ENCODE peak calls at places on chromosomes 3 and 15, in ten cellular contexts. One of them, this sample, is unnamed. For H3K4me1, the result is how much of the 10 kb centered on the place peaks cover.

GRCh38 chr3:180990494-180990893 is 958 bp upstream of the DNAJC19 start:
- DNase-seq in ovary: no peak
- DNase-seq in heart left ventricle: no peak
- DNase-seq in right lobe of liver: no peak
- DNase-seq in IMR-90: no peak
- DNase-seq in body of pancreas: no peak
- DNase-seq in A549: no peak
- DNase-seq in gastrocnemius medialis: no peak
- DNase-seq in Peyer's patch: no peak
- DNase-seq in breast epithelium: no peak
- DNase-seq in this sample: no peak

GRCh38 chr3:193790086-193790990 is 197.3 kb downstream of the OPA1 start:
- DNase-seq in ovary: no peak
- DNase-seq in heart left ventricle: no peak
- DNase-seq in right lobe of liver: no peak
- DNase-seq in IMR-90: no peak
- DNase-seq in body of pancreas: no peak
- DNase-seq in A549: no peak
- DNase-seq in gastrocnemius medialis: no peak
- DNase-seq in Peyer's patch: no peak
- DNase-seq in breast epithelium: no peak
- DNase-seq in this sample: no peak

GRCh38 chr3:74268753-74269152 is 345.7 kb downstream of the CNTN3 start:
- DNase-seq in ovary: no peak
- DNase-seq in heart left ventricle: no peak
- DNase-seq in right lobe of liver: no peak
- DNase-seq in IMR-90: peak
- DNase-seq in body of pancreas: no peak
- DNase-seq in A549: no peak
- DNase-seq in gastrocnemius medialis: no peak
- DNase-seq in Peyer's patch: no peak
- DNase-seq in breast epithelium: no peak
- DNase-seq in this sample: no peak

GRCh38 chr15:42035362-42035761 is 14.5 kb upstream of the PLA2G4E start:
- DNase-seq in ovary: no peak
- DNase-seq in heart left ventricle: no peak
- DNase-seq in right lobe of liver: no peak
- DNase-seq in IMR-90: peak
- DNase-seq in body of pancreas: no peak
- DNase-seq in A549: no peak
- DNase-seq in gastrocnemius medialis: no peak
- DNase-seq in Peyer's patch: no peak
- DNase-seq in breast epithelium: no peak
- DNase-seq in this sample: no peak

GRCh38 chr3:52456169-52456799 is 880 bp downstream of the NISCH start:
- DNase-seq in ovary: no peak
- DNase-seq in heart left ventricle: peak
- DNase-seq in right lobe of liver: no peak
- DNase-seq in IMR-90: peak
- DNase-seq in body of pancreas: no peak
- DNase-seq in A549: no peak
- DNase-seq in gastrocnemius medialis: no peak
- DNase-seq in Peyer's patch: peak
- DNase-seq in breast epithelium: no peak
- DNase-seq in this sample: peak

GRCh38 chr3:159128628-159129027 is 326.8 kb downstream of the MFSD1 start:
- DNase-seq in ovary: no peak
- DNase-seq in heart left ventricle: no peak
- DNase-seq in right lobe of liver: no peak
- DNase-seq in IMR-90: no peak
- DNase-seq in body of pancreas: no peak
- DNase-seq in A549: no peak
- DNase-seq in gastrocnemius medialis: no peak
- DNase-seq in Peyer's patch: no peak
- DNase-seq in breast epithelium: no peak
- DNase-seq in this sample: no peak

GRCh38 chr3:98185180-98185579 is 18.7 kb downstream of the OR5H15 start:
- DNase-seq in ovary: no peak
- DNase-seq in heart left ventricle: no peak
- DNase-seq in right lobe of liver: no peak
- DNase-seq in IMR-90: no peak
- DNase-seq in body of pancreas: no peak
- DNase-seq in A549: no peak
- DNase-seq in gastrocnemius medialis: no peak
- DNase-seq in Peyer's patch: no peak
- DNase-seq in breast epithelium: no peak
- DNase-seq in this sample: no peak

GRCh38 chr3:122857019-122857418 is 62.1 kb downstream of the SLC49A4 start:
- DNase-seq in ovary: no peak
- DNase-seq in heart left ventricle: no peak
- DNase-seq in right lobe of liver: no peak
- DNase-seq in IMR-90: peak
- DNase-seq in body of pancreas: no peak
- DNase-seq in A549: no peak
- DNase-seq in gastrocnemius medialis: no peak
- DNase-seq in Peyer's patch: no peak
- DNase-seq in breast epithelium: no peak
- DNase-seq in this sample: no peak

GRCh38 chr3:4533489-4534443 is 40.6 kb downstream of the ITPR1 start:
- DNase-seq in ovary: no peak
- DNase-seq in heart left ventricle: no peak
- DNase-seq in right lobe of liver: peak
- DNase-seq in IMR-90: no peak
- DNase-seq in body of pancreas: peak
- DNase-seq in A549: no peak
- DNase-seq in gastrocnemius medialis: no peak
- DNase-seq in Peyer's patch: no peak
- DNase-seq in breast epithelium: peak
- DNase-seq in this sample: no peak

GRCh38 chr3:14150078-14150477 is 25.2 kb downstream of the TMEM43 start:
- DNase-seq in ovary: no peak
- DNase-seq in heart left ventricle: no peak
- DNase-seq in right lobe of liver: no peak
- DNase-seq in IMR-90: no peak
- DNase-seq in body of pancreas: no peak
- DNase-seq in A549: no peak
- DNase-seq in gastrocnemius medialis: no peak
- DNase-seq in Peyer's patch: no peak
- DNase-seq in breast epithelium: no peak
- DNase-seq in this sample: no peak

GRCh38 chr3:72993391-72993790 is 3.2 kb upstream of the PPP4R2 start:
- DNase-seq in ovary: no peak
- DNase-seq in heart left ventricle: no peak
- DNase-seq in right lobe of liver: no peak
- DNase-seq in IMR-90: no peak
- DNase-seq in body of pancreas: no peak
- DNase-seq in A549: no peak
- DNase-seq in gastrocnemius medialis: no peak
- DNase-seq in Peyer's patch: no peak
- DNase-seq in breast epithelium: no peak
- DNase-seq in this sample: no peak
- TF ChIP-seq CTCF in ovary: no peak
- TF ChIP-seq CTCF in heart left ventricle: no peak
- TF ChIP-seq CTCF in right lobe of liver: no peak
- TF ChIP-seq CTCF in IMR-90: no peak
- TF ChIP-seq CTCF in body of pancreas: no peak
- TF ChIP-seq CTCF in A549: no peak
- TF ChIP-seq CTCF in gastrocnemius medialis: no peak
- TF ChIP-seq CTCF in Peyer's patch: peak
- TF ChIP-seq CTCF in breast epithelium: no peak
- TF ChIP-seq CTCF in this sample: no peak

GRCh38 chr3:197714251-197714650 is 22.5 kb downstream of the RUBCN start:
- DNase-seq in ovary: no peak
- DNase-seq in heart left ventricle: no peak
- DNase-seq in right lobe of liver: no peak
- DNase-seq in IMR-90: no peak
- DNase-seq in body of pancreas: no peak
- DNase-seq in A549: no peak
- DNase-seq in gastrocnemius medialis: no peak
- DNase-seq in Peyer's patch: no peak
- DNase-seq in breast epithelium: no peak
- DNase-seq in this sample: no peak

GRCh38 chr3:197706658-197707057 is 30.0 kb downstream of the RUBCN start:
- DNase-seq in ovary: no peak
- DNase-seq in heart left ventricle: no peak
- DNase-seq in right lobe of liver: no peak
- DNase-seq in IMR-90: no peak
- DNase-seq in body of pancreas: no peak
- DNase-seq in A549: no peak
- DNase-seq in gastrocnemius medialis: no peak
- DNase-seq in Peyer's patch: no peak
- DNase-seq in breast epithelium: no peak
- DNase-seq in this sample: no peak

GRCh38 chr3:197709135-197709534 is 27.6 kb downstream of the RUBCN start:
- DNase-seq in ovary: no peak
- DNase-seq in heart left ventricle: no peak
- DNase-seq in right lobe of liver: no peak
- DNase-seq in IMR-90: no peak
- DNase-seq in body of pancreas: no peak
- DNase-seq in A549: no peak
- DNase-seq in gastrocnemius medialis: no peak
- DNase-seq in Peyer's patch: no peak
- DNase-seq in breast epithelium: no peak
- DNase-seq in this sample: no peak

GRCh38 chr3:197713477-197713822 is 23.3 kb downstream of the RUBCN start:
- DNase-seq in ovary: no peak
- DNase-seq in heart left ventricle: no peak
- DNase-seq in right lobe of liver: no peak
- DNase-seq in IMR-90: no peak
- DNase-seq in body of pancreas: no peak
- DNase-seq in A549: no peak
- DNase-seq in gastrocnemius medialis: peak
- DNase-seq in Peyer's patch: no peak
- DNase-seq in breast epithelium: no peak
- DNase-seq in this sample: no peak

DNA sequence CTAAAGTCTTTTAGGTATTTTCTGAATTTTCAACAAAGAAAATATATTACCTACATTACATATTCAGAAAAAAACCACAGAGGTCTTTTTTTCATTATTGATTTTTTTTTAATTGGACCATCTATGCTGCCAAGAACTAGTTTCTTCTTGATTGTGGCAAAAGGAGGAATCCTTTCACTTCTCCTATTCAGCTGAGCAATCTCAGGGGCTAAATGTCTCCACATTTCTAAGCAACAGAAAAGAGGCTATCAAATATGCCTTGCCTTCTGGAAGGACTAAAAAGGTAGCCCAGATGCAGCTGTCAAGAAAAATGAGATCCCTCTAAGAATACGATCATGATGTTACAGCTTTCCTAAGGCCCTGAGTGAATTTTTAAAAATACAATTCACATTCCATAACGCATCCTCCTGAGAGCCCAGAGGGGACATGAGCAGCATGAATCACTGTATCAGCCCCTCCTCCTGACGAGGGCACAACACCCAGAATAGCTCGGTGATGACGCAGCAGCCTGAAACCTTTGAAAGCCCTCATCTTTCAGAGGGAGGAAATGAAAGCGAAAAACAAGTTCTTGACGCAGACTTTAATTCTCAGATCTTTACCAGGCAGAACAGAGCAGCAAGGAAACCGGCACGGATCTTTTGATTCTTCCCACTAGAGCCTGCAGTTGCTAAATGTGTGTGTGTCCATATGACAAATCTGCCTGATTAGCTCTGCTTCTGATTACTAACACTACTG is 24.6 kb downstream of the RUBCN start:
- DNase-seq in ovary: peak
- DNase-seq in heart left ventricle: peak
- DNase-seq in right lobe of liver: peak
- DNase-seq in IMR-90: peak
- DNase-seq in body of pancreas: peak
- DNase-seq in A549: peak
- DNase-seq in gastrocnemius medialis: peak
- DNase-seq in Peyer's patch: no peak
- DNase-seq in breast epithelium: peak
- DNase-seq in this sample: peak
- TF ChIP-seq POLR2A in ovary: no peak
- TF ChIP-seq POLR2A in heart left ventricle: no peak
- TF ChIP-seq POLR2A in right lobe of liver: peak
- TF ChIP-seq POLR2A in IMR-90: peak
- TF ChIP-seq POLR2A in body of pancreas: peak
- TF ChIP-seq POLR2A in A549: no peak
- TF ChIP-seq POLR2A in gastrocnemius medialis: peak
- TF ChIP-seq POLR2A in Peyer's patch: no peak
- TF ChIP-seq POLR2A in breast epithelium: peak
- TF ChIP-seq POLR2A in this sample: peak

GRCh38 chr15:78666010-78666409 is 25.0 kb upstream of the CHRNB4 start:
- DNase-seq in ovary: no peak
- DNase-seq in heart left ventricle: no peak
- DNase-seq in right lobe of liver: no peak
- DNase-seq in IMR-90: no peak
- DNase-seq in body of pancreas: no peak
- DNase-seq in A549: no peak
- DNase-seq in gastrocnemius medialis: no peak
- DNase-seq in Peyer's patch: no peak
- DNase-seq in breast epithelium: no peak
- DNase-seq in this sample: no peak
- H3K4me1 ChIP-seq in ovary: under half
- H3K4me1 ChIP-seq in heart left ventricle: under half
- H3K4me1 ChIP-seq in right lobe of liver: under half
- H3K4me1 ChIP-seq in IMR-90: under half
- H3K4me1 ChIP-seq in body of pancreas: under half
- H3K4me1 ChIP-seq in A549: under half
- H3K4me1 ChIP-seq in gastrocnemius medialis: under half
- H3K4me1 ChIP-seq in Peyer's patch: under half
- H3K4me1 ChIP-seq in breast epithelium: under half
- H3K4me1 ChIP-seq in this sample: under half

GRCh38 chr3:134652886-134653630 is 2.2 kb upstream of the KY start:
- DNase-seq in ovary: no peak
- DNase-seq in heart left ventricle: no peak
- DNase-seq in right lobe of liver: no peak
- DNase-seq in IMR-90: no peak
- DNase-seq in body of pancreas: no peak
- DNase-seq in A549: no peak
- DNase-seq in gastrocnemius medialis: no peak
- DNase-seq in Peyer's patch: no peak
- DNase-seq in breast epithelium: no peak
- DNase-seq in this sample: no peak

GRCh38 chr3:134649106-134649705 is 1.6 kb downstream of the KY start:
- DNase-seq in ovary: no peak
- DNase-seq in heart left ventricle: no peak
- DNase-seq in right lobe of liver: no peak
- DNase-seq in IMR-90: no peak
- DNase-seq in body of pancreas: no peak
- DNase-seq in A549: no peak
- DNase-seq in gastrocnemius medialis: no peak
- DNase-seq in Peyer's patch: no peak
- DNase-seq in breast epithelium: no peak
- DNase-seq in this sample: no peak

GRCh38 chr3:134652409-134652831 is 1.6 kb upstream of the KY start:
- DNase-seq in ovary: no peak
- DNase-seq in heart left ventricle: no peak
- DNase-seq in right lobe of liver: no peak
- DNase-seq in IMR-90: peak
- DNase-seq in body of pancreas: no peak
- DNase-seq in A549: no peak
- DNase-seq in gastrocnemius medialis: no peak
- DNase-seq in Peyer's patch: no peak
- DNase-seq in breast epithelium: no peak
- DNase-seq in this sample: no peak

GRCh38 chr3:134651347-134652041 is 672 bp upstream of the KY start:
- DNase-seq in ovary: peak
- DNase-seq in heart left ventricle: peak
- DNase-seq in right lobe of liver: no peak
- DNase-seq in IMR-90: peak
- DNase-seq in body of pancreas: no peak
- DNase-seq in A549: no peak
- DNase-seq in gastrocnemius medialis: peak
- DNase-seq in Peyer's patch: no peak
- DNase-seq in breast epithelium: no peak
- DNase-seq in this sample: peak

GRCh38 chr3:134650431-134651346 is at the start of gene KY:
- DNase-seq in ovary: peak
- DNase-seq in heart left ventricle: peak
- DNase-seq in right lobe of liver: peak
- DNase-seq in IMR-90: peak
- DNase-seq in body of pancreas: peak
- DNase-seq in A549: peak
- DNase-seq in gastrocnemius medialis: peak
- DNase-seq in Peyer's patch: no peak
- DNase-seq in breast epithelium: no peak
- DNase-seq in this sample: peak
- TF ChIP-seq CTCF in ovary: no peak
- TF ChIP-seq CTCF in heart left ventricle: peak
- TF ChIP-seq CTCF in right lobe of liver: no peak
- TF ChIP-seq CTCF in IMR-90: peak
- TF ChIP-seq CTCF in body of pancreas: no peak
- TF ChIP-seq CTCF in A549: no peak
- TF ChIP-seq CTCF in gastrocnemius medialis: peak
- TF ChIP-seq CTCF in Peyer's patch: no peak
- TF ChIP-seq CTCF in breast epithelium: no peak
- TF ChIP-seq CTCF in this sample: no peak